ENCODE peak calls at places on chromosome 22, in four cellular contexts. E is K562, T is HCT116, C is NCI-H510A. Y is an unnamed sample.

GRCh38 chr22:35863432-35863831 is 145.8 kb downstream of the APOL5 start:
- DNase-seq in E (no peak), T (no peak), C (no peak), Y (no peak)

GRCh38 chr22:23446796-23447350 is 133.2 kb downstream of the IGLL1 start:
- DNase-seq in C (no peak), E (no peak), T (no peak), Y (no peak)

GRCh38 chr22:26385164-26385563 is 43.9 kb upstream of the ASPHD2 start:
- DNase-seq in C (no peak), T (no peak), E (no peak), Y (no peak)

GRCh38 chr22:45491841-45492240 is 10.8 kb upstream of the FBLN1 start:
- DNase-seq in C (no peak), E (no peak), T (no peak), Y (no peak)

GRCh38 chr22:49564054-49564453 is 263.6 kb downstream of the BRD1 start:
- DNase-seq in C (no peak), E (no peak), T (no peak), Y (no peak)

GRCh38 chr22:33666661-33667619 is 253.3 kb downstream of the LARGE1 start:
- DNase-seq in T (no peak), E (no peak), C (no peak), Y (no peak)

GRCh38 chr22:37486224-37486845 is at the start of gene MFNG:
- DNase-seq in E (peak; percentile 45), C (no peak), T (no peak), Y (no peak)

GRCh38 chr22:27987557-27987956 is 68.5 kb upstream of the PITPNB start:
- DNase-seq in E (no peak), T (no peak), C (no peak), Y (no peak)

GRCh38 chr22:45131749-45132148 is 32.0 kb upstream of the NUP50 start:
- DNase-seq in T (no peak), C (no peak), E (no peak), Y (no peak)

GRCh38 chr22:19432092-19432844 is at the start of gene MRPL40:
- DNase-seq in C (peak; percentile 76), E (peak; percentile 100), T (peak; percentile 85), Y (peak; percentile 77)

GRCh38 chr22:42905702-42906183 is 48.7 kb upstream of the ARFGAP3 start:
- DNase-seq in C (peak; percentile 67), T (no peak), E (no peak), Y (no peak)

GRCh38 chr22:41387341-41387740 is 5.6 kb downstream of the TEF start:
- DNase-seq in T (no peak), C (no peak), E (no peak), Y (no peak)

GRCh38 chr22:24383061-24383460 is 44.3 kb upstream of the ADORA2A start:
- DNase-seq in E (no peak), C (no peak), T (no peak), Y (no peak)

GRCh38 chr22:37176464-37177061 is 11.5 kb downstream of the C1QTNF6 start:
- DNase-seq in E (no peak), C (no peak), T (no peak), Y (peak; percentile 93)

GRCh38 chr22:21933413-21933812 is 19.2 kb downstream of the PPM1F start:
- DNase-seq in T (no peak), C (no peak), E (no peak), Y (no peak)

GRCh38 chr22:23401111-23401909 is 178.8 kb downstream of the IGLL1 start:
- DNase-seq in C (no peak), T (no peak), E (peak; percentile 12), Y (peak; percentile 67)

Y was measured in retinal pigment epithelial cell.